ENCODE peak calls at places on chromosome 5, in ten cellular contexts. J, F, G, U, V, A, H, N, C and E are unnamed samples.

GRCh38 chr5:143428155-143428554 is 24.7 kb upstream of the NR3C1 start:
- DNase-seq in H (no peak), U (no peak), G (no peak), F (no peak), A (no peak), C (no peak), V (no peak), N (no peak), J (no peak), E (no peak)

GRCh38 chr5:173175523-173175922 is 31.2 kb downstream of the BNIP1 start:
- DNase-seq in C (no peak), V (no peak), H (no peak), J (no peak), G (no peak), N (no peak), A (no peak), U (no peak), F (no peak), E (no peak)

GRCh38 chr5:98110791-98111190 is 662.7 kb upstream of the RGMB start:
- DNase-seq in F (no peak), V (no peak), N (no peak), H (no peak), G (no peak), J (no peak), C (no peak), A (no peak), U (no peak), E (no peak)

GRCh38 chr5:107539163-107539445 is 131.6 kb downstream of the EFNA5 start:
- DNase-seq in H (no peak), C (no peak), J (no peak), G (no peak), F (no peak), A (no peak), V (no peak), U (no peak), N (no peak), E (no peak)

GRCh38 chr5:61370496-61370895 is 38.4 kb downstream of the ZSWIM6 start:
- DNase-seq in V (no peak), G (no peak), U (no peak), N (no peak), C (no peak), H (no peak), J (no peak), A (no peak), F (no peak), E (no peak)

GRCh38 chr5:143551765-143552164 is 148.3 kb upstream of the NR3C1 start:
- DNase-seq in G (no peak), J (no peak), U (no peak), N (no peak), C (no peak), F (no peak), A (no peak), H (no peak), V (no peak), E (no peak)

GRCh38 chr5:33588654-33589372 is 148.0 kb downstream of the TARS1 start:
- DNase-seq in F (peak; percentile 8), H (no peak), V (peak; percentile 67), C (no peak), U (peak; percentile 33), A (no peak), G (peak; percentile 43), N (no peak), J (peak; percentile 2), E (no peak)

GRCh38 chr5:10583663-10584572 is 20.0 kb downstream of the ANKRD33B start:
- DNase-seq in A (no peak), G (no peak), U (no peak), J (no peak), C (no peak), F (no peak), V (peak; percentile 86), H (no peak), N (no peak), E (no peak)

GRCh38 chr5:138869763-138870500 is 5.2 kb downstream of the LRRTM2 start:
- DNase-seq in V (no peak), N (no peak), H (no peak), F (peak; percentile 55), G (no peak), C (no peak), J (no peak), U (no peak), A (no peak), E (no peak)

GRCh38 chr5:174559141-174559540 is 165.2 kb upstream of the MSX2 start:
- DNase-seq in H (peak; percentile 55), C (no peak), N (no peak), F (no peak), U (no peak), A (no peak), V (no peak), J (no peak), G (no peak), E (no peak)

GRCh38 chr5:73673161-73673591 is 47.2 kb downstream of the ARHGEF28 start:
- DNase-seq in G (no peak), A (no peak), U (no peak), J (no peak), F (peak; percentile 48), V (no peak), H (peak; percentile 65), C (no peak), N (no peak), E (peak; percentile 47)

GRCh38 chr5:55356896-55357295 is 49.1 kb downstream of the MTREX start:
- DNase-seq in A (no peak), G (no peak), V (no peak), F (no peak), U (no peak), H (no peak), N (no peak), J (no peak), C (no peak), E (no peak)

GRCh38 chr5:169757016-169757415 is 119.9 kb downstream of the DOCK2 start:
- DNase-seq in V (no peak), G (no peak), N (no peak), F (no peak), A (no peak), U (no peak), H (no peak), J (no peak), C (no peak), E (no peak)

GRCh38 chr5:170107674-170108073 is 2.0 kb downstream of the FOXI1 start:
- DNase-seq in U (no peak), H (no peak), C (no peak), J (no peak), A (no peak), N (no peak), G (no peak), V (no peak), F (no peak), E (no peak)

GRCh38 chr5:60483046-60483445 is 216.9 kb downstream of the DEPDC1B start:
- DNase-seq in A (no peak), U (no peak), N (no peak), F (no peak), C (no peak), V (no peak), G (no peak), H (no peak), J (no peak), E (no peak)

GRCh38 chr5:56814963-56815656 is at the start of gene MAP3K1:
- DNase-seq in G (peak; percentile 74), V (peak; percentile 90), H (peak; percentile 30), C (peak; percentile 84), N (peak; percentile 94), J (peak; percentile 72), U (peak; percentile 63), F (peak; percentile 76), A (peak; percentile 80), E (peak; percentile 96)

GRCh38 chr5:134594336-134594735 is 38.3 kb downstream of the SAR1B start:
- DNase-seq in A (no peak), U (no peak), G (no peak), N (no peak), H (no peak), C (no peak), F (no peak), V (peak; percentile 74), J (no peak), E (no peak)

GRCh38 chr5:139105621-139106071 is 92.5 kb downstream of the SIL1 start:
- DNase-seq in C (no peak), G (no peak), F (no peak), U (no peak), J (no peak), H (no peak), V (peak; percentile 90), N (no peak), A (no peak), E (peak; percentile 25)

GRCh38 chr5:137734962-137735530 is 843 bp downstream of the KLHL3 start:
- DNase-seq in C (no peak), V (peak; percentile 30), G (no peak), N (peak; percentile 43), F (peak; percentile 39), H (no peak), J (no peak), U (no peak), A (no peak), E (peak; percentile 28)

GRCh38 chr5:5521029-5521428 is 98.6 kb downstream of the ICE1 start:
- DNase-seq in C (no peak), F (no peak), N (no peak), H (no peak), J (no peak), U (no peak), V (no peak), G (no peak), A (no peak), E (no peak)

GRCh38 chr5:59767753-59768159 is 125.8 kb downstream of the PDE4D start:
- DNase-seq in G (no peak), H (no peak), A (no peak), V (no peak), C (no peak), U (no peak), J (no peak), F (no peak), N (no peak), E (no peak)

GRCh38 chr5:143142596-143143435 is 260.7 kb downstream of the NR3C1 start:
- DNase-seq in H (no peak), V (no peak), J (no peak), A (no peak), F (no peak), U (no peak), G (no peak), C (no peak), N (no peak), E (no peak)

GRCh38 chr5:112529525-112529924 is 110.4 kb upstream of the EPB41L4A start:
- DNase-seq in V (no peak), J (no peak), C (no peak), F (peak; percentile 22), N (no peak), A (no peak), U (no peak), G (no peak), H (no peak), E (no peak)

GRCh38 chr5:39323542-39323941 is 40.8 kb downstream of the C9 start:
- DNase-seq in H (no peak), G (no peak), C (no peak), F (no peak), N (no peak), A (no peak), V (no peak), U (no peak), J (no peak), E (no peak)